ENCODE peak calls at places on chromosomes 12 and 14, in seven cellular contexts. J is stomach, G is endothelial cell of umbilical vein, A is breast epithelium, F is suprapubic skin, Z is GM12878, U is HL-60. B is an unnamed sample.
A peak's percentile ranks its signal among the peaks of the same experiment; 100 is the strongest.

GRCh38 chr14:26709019-26709418 is 111.2 kb upstream of the NOVA1 start:
- DNase-seq in Z (no peak), F (no peak), G (peak; percentile 84), J (no peak), A (no peak), U (no peak), B (no peak)

GRCh38 chr14:85357120-85357519 is 172.8 kb upstream of the FLRT2 start:
- DNase-seq in J (no peak), U (no peak), F (no peak), G (no peak), Z (no peak), A (no peak), B (no peak)

GRCh38 chr14:28975084-28975483 is 208.5 kb downstream of the FOXG1 start:
- DNase-seq in G (no peak), U (no peak), Z (no peak), F (no peak), J (no peak), A (no peak), B (no peak)

GRCh38 chr14:76486251-76486743 is 110.4 kb downstream of the ESRRB start:
- DNase-seq in A (no peak), F (no peak), U (no peak), G (no peak), Z (no peak), J (no peak), B (no peak)

GRCh38 chr12:2998789-2999264 is 39.6 kb downstream of the TEAD4 start:
- DNase-seq in Z (no peak), F (no peak), G (no peak), J (no peak), U (no peak), A (no peak), B (no peak)

GRCh38 chr14:60648169-60648933 is 926 bp downstream of the SIX1 start:
- DNase-seq in G (no peak), A (no peak), U (no peak), J (no peak), F (no peak), Z (no peak), B (no peak)

GRCh38 chr12:14960548-14961465 is 594 bp downstream of the ARHGDIB start:
- DNase-seq in A (no peak), J (no peak), Z (no peak), F (no peak), G (peak; percentile 83), U (no peak), B (peak; percentile 21)

GRCh38 chr12:79223210-79223609 is 358.6 kb downstream of the SYT1 start:
- DNase-seq in F (no peak), G (no peak), A (no peak), J (no peak), U (no peak), Z (no peak), B (no peak)

GRCh38 chr12:65948320-65949008 is 124.2 kb downstream of the HMGA2 start:
- DNase-seq in G (peak; percentile 100), Z (no peak), A (peak; percentile 60), F (peak; percentile 81), U (no peak), J (peak; percentile 50), B (peak; percentile 26)

GRCh38 chr14:45686771-45687170 is 433.8 kb upstream of the MIS18BP1 start:
- DNase-seq in G (no peak), A (no peak), U (no peak), F (no peak), Z (no peak), J (no peak), B (no peak)

DNA sequence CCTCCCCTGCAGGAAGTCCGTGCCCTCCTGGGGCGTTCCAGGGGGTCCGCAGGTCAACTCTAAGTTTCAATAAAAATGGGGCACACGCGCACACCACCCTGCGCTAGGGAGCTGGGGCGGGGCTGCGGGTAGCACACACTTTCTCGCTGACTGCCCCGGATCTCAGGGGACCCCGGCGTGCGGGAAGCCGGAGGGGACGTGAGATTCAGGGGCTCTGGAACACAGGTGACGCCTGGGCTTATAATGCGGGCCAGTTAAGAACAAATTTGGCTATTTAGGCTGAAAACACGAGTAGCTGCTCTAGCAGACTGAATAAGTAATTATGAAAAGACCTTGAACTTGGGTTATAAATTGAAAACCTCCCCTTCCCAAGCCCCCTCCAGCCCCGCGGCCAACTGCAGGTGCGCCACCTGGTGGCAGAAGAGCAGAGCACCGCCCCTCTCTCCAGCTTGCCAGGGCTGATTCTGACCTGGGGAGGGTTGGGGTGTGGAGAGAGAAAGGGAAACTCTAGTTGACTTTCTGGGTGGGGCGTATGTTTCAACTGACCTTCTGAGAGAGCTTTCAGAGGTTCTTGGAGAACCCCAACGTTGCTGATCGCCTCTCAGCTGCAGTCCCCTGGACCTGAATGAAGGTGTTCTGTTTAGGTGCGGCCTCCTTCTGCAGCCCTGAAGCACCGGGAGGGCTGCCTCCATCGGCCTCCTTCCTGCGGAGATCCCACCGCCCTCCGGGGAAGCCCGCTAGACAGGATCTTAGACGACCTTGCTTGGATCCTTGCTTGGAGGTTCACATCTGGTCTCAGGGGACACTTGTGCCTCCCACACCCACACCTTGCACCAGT is 118.4 kb upstream of the EVL start:
- DNase-seq in U (no peak), G (peak; percentile 26), Z (no peak), J (peak; percentile 55), A (no peak), F (no peak), B (peak; percentile 35)
- H3K4me3 ChIP-seq in U (no peak overlapping the region), G (no peak overlapping the region), Z (peak overlapping the region; percentile 22), J (peak overlapping the region; percentile 19), A (no peak overlapping the region), F (peak overlapping the region; percentile 17), B (no peak overlapping the region)

DNA sequence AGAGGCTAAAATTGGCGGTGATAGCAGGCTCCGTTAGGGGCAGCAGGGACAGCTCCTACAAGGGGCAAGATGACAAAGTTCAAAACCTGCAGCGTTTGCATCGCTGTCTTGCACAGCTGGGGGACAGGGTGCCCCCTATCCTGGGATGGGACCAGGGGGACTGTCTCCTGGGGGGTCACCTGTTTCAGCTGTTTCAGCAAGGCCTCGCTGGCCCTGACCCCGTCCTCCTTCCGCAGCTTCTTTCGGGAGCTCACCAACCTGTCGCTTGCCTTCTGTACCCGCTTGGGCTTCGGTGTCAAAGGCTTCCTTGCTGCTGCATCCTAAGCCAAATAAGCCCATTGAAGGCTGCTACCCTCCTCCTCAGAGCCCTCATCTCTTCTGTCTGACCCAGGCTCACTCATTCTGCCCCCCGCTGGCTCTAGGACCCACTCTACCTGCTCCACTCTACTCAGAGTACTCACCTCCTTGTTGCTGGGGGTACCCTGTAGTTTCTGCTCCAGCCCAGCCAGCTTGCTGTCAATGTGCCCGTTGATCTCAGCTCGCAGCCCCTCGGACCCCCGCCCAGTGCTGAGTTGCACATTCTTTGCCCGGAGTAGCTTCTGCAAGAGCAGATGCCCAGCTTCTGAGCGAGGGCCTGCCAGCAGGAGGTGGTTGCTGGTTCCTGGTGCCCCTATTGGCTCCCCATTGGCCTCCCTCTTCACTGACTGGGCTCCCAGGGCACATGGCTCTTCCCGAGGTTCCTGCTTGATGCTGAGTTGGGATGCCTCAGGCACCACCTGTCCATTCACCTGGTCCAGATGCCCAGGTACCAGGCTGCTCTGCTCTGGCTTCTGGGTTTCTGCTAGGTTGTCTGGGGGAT is 12.4 kb upstream of the PRKAG1 start:
- DNase-seq in U (no peak), G (no peak), F (peak; percentile 62), J (no peak), A (no peak), Z (no peak), B (no peak)
- TF ChIP-seq POLR2AphosphoS5 in U (no peak), G (no peak), F (no peak), J (no peak), A (no peak), Z (no peak), B (no peak)

DNA sequence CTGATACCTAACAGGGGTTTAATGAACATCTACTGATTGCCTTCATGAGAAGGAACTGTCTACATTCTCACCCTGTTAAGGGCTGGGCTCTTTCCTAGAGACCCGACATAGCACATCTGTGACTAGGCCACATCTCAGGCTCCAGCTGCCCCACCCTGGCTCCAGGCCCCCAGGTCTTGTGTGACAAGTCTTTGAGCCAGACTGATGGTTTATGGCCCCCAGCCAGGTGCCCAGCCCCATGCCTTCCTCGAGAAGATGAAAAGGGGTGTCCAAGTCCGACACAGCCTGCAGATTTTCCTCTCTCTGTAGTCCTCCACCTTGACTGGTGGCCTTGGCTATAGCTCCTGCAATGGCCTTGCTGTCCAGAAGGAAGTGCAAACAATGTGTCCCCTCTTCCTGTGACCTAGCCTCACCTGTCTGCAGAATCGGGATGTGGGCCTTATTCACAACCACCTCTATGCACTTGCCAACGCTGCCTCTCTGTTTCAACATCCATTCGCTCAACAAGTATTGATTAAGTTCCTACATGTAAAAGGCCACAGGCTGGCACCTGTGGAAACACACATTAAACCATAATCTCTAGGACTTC is 4.2 kb downstream of the ACTN1 start:
- DNase-seq in A (no peak), U (no peak), F (no peak), G (no peak), Z (no peak), J (no peak), B (no peak)
- H3K4me3 ChIP-seq in A (peak overlapping the region; percentile 96), U (no peak overlapping the region), F (no peak overlapping the region), G (no peak overlapping the region), Z (no peak overlapping the region), J (peak overlapping the region; percentile 69), B (no peak overlapping the region)

DNA sequence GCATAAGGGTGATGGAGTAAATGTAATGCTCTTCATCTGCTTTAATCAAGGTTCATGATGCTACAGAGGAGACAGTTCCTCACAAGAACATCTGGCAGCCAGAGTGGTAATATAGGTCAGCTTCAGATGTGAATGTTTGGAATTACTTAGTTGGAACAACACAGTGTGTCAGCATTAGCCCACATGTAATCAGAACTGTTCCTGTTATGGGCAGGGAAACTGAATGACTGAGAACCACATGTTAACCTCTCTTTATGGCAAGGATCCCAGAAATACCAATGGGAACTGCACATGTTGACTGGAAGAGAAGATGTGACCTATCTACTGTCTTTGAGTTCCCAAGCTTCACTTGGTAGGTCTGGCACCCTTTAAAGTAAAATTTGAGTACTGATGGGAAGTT is 390.1 kb upstream of the PDE3A start:
- DNase-seq in U (no peak), F (no peak), Z (no peak), A (no peak), J (no peak), G (peak; percentile 48), B (no peak)
- TF ChIP-seq POLR2AphosphoS5 in U (no peak), F (no peak), Z (no peak), A (no peak), J (no peak), G (no peak), B (no peak)

GRCh38 chr14:20878695-20879094 is 12.5 kb upstream of the RNASE3 start:
- DNase-seq in Z (no peak), F (no peak), U (no peak), J (no peak), G (no peak), A (no peak), B (no peak)

DNA sequence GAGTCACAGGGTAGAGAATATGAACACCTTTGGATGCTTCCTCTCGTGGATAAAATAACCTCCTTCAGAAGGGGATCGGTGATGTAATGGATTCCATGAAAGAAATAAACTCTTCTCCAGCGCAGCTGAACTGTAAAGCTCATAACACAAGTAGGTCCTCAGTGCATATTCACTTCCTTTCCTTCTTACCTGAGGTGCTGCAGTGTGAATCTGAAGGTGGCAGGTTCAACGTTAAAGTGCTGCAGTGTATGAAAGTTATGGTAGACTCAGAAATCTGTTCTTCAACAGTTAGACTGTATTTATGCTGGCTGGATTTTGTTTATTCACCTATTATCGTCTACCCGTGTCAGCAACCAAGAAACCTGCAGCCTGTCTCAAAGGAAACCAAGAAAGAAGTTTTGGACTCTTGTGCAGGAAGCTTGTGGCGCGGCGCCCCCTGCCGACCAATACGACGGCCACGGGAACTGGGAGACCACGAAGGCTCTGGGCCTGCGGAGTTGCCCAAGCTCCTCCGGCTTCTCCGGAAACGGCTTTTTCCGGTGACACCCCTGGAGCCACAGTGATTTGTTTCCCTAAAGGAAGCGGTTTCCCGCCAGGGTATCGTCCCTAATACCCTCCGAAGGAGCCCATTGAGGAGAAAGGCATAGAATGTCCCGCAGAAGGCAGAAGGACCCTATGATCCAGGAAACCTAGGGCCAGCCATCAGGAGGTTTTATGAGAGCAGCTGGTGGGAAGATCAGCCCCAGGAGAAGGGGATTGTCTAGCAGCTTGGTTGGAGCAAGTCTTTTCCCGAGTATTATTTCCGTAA is 17.6 kb upstream of the RNASE3 start:
- DNase-seq in U (peak; percentile 44), F (peak; percentile 80), A (peak; percentile 69), J (peak; percentile 85), Z (no peak), G (peak; percentile 73), B (peak; percentile 72)
- H3K4me3 ChIP-seq in U (no peak overlapping the region), F (peak overlapping the region; percentile 2), A (no peak overlapping the region), J (peak overlapping the region; percentile 15), Z (no peak overlapping the region), G (no peak overlapping the region), B (no peak overlapping the region)